ENCODE peak calls at places on chromosomes 16 and 17, in eight cellular contexts. One of them, this sample, is unnamed.

GRCh38 chr17:55605705-55606104 is 94.5 kb upstream of the SMIM36 start:
- DNase-seq in cardiac muscle cell: no peak
- DNase-seq in tibial nerve: no peak
- DNase-seq in esophagus squamous epithelium: no peak
- DNase-seq in right cardiac atrium: no peak
- DNase-seq in GM06990: no peak
- DNase-seq in pancreas: no peak
- DNase-seq in skeletal muscle cell: no peak
- DNase-seq in this sample: no peak

GRCh38 chr16:86778978-86779377 is 200.6 kb downstream of the FOXL1 start:
- DNase-seq in cardiac muscle cell: no peak
- DNase-seq in tibial nerve: no peak
- DNase-seq in esophagus squamous epithelium: no peak
- DNase-seq in right cardiac atrium: no peak
- DNase-seq in GM06990: no peak
- DNase-seq in pancreas: no peak
- DNase-seq in skeletal muscle cell: no peak
- DNase-seq in this sample: no peak

GRCh38 chr16:1237990-1238389 is 2.5 kb upstream of the TPSAB1 start:
- DNase-seq in cardiac muscle cell: no peak
- DNase-seq in tibial nerve: no peak
- DNase-seq in esophagus squamous epithelium: no peak
- DNase-seq in right cardiac atrium: no peak
- DNase-seq in GM06990: no peak
- DNase-seq in pancreas: no peak
- DNase-seq in skeletal muscle cell: no peak
- DNase-seq in this sample: no peak

GRCh38 chr17:43549496-43549895 is 3.4 kb upstream of the ETV4 start:
- DNase-seq in cardiac muscle cell: no peak
- DNase-seq in tibial nerve: no peak
- DNase-seq in esophagus squamous epithelium: no peak
- DNase-seq in right cardiac atrium: no peak
- DNase-seq in GM06990: no peak
- DNase-seq in pancreas: no peak
- DNase-seq in skeletal muscle cell: no peak
- DNase-seq in this sample: no peak

GRCh38 chr17:14815079-14815478 is 450.0 kb downstream of the PMP22 start:
- DNase-seq in cardiac muscle cell: no peak
- DNase-seq in tibial nerve: no peak
- DNase-seq in esophagus squamous epithelium: no peak
- DNase-seq in right cardiac atrium: no peak
- DNase-seq in GM06990: no peak
- DNase-seq in pancreas: no peak
- DNase-seq in skeletal muscle cell: no peak
- DNase-seq in this sample: no peak

GRCh38 chr17:15213381-15214087 is 51.6 kb downstream of the PMP22 start:
- DNase-seq in cardiac muscle cell: peak
- DNase-seq in tibial nerve: no peak
- DNase-seq in esophagus squamous epithelium: no peak
- DNase-seq in right cardiac atrium: no peak
- DNase-seq in GM06990: no peak
- DNase-seq in pancreas: no peak
- DNase-seq in skeletal muscle cell: no peak
- DNase-seq in this sample: no peak

GRCh38 chr17:14197582-14197981 is 39.1 kb downstream of the CDRT15 start:
- DNase-seq in cardiac muscle cell: no peak
- DNase-seq in tibial nerve: no peak
- DNase-seq in esophagus squamous epithelium: no peak
- DNase-seq in right cardiac atrium: no peak
- DNase-seq in GM06990: no peak
- DNase-seq in pancreas: no peak
- DNase-seq in skeletal muscle cell: no peak
- DNase-seq in this sample: peak

GRCh38 chr16:53207810-53208752 is 153.3 kb downstream of the CHD9 start:
- DNase-seq in cardiac muscle cell: peak
- DNase-seq in tibial nerve: no peak
- DNase-seq in esophagus squamous epithelium: no peak
- DNase-seq in right cardiac atrium: no peak
- DNase-seq in GM06990: peak
- DNase-seq in pancreas: peak
- DNase-seq in skeletal muscle cell: peak
- DNase-seq in this sample: peak

GRCh38 chr17:27424941-27425340 is 31.3 kb upstream of the KSR1 start:
- DNase-seq in cardiac muscle cell: no peak
- DNase-seq in tibial nerve: no peak
- DNase-seq in esophagus squamous epithelium: no peak
- DNase-seq in right cardiac atrium: no peak
- DNase-seq in GM06990: no peak
- DNase-seq in pancreas: no peak
- DNase-seq in skeletal muscle cell: no peak
- DNase-seq in this sample: peak

GRCh38 chr16:58684001-58684353 is 593 bp downstream of the SLC38A7 start:
- DNase-seq in cardiac muscle cell: peak
- DNase-seq in tibial nerve: no peak
- DNase-seq in esophagus squamous epithelium: no peak
- DNase-seq in right cardiac atrium: no peak
- DNase-seq in GM06990: no peak
- DNase-seq in pancreas: no peak
- DNase-seq in skeletal muscle cell: no peak
- DNase-seq in this sample: no peak

GRCh38 chr17:2929881-2930533 is 133.4 kb downstream of the OR1D5 start:
- DNase-seq in cardiac muscle cell: peak
- DNase-seq in tibial nerve: no peak
- DNase-seq in esophagus squamous epithelium: no peak
- DNase-seq in right cardiac atrium: peak
- DNase-seq in GM06990: no peak
- DNase-seq in pancreas: peak
- DNase-seq in skeletal muscle cell: no peak
- DNase-seq in this sample: peak

GRCh38 chr17:67386965-67387551 is 10.0 kb downstream of the PITPNC1 start:
- DNase-seq in cardiac muscle cell: peak
- DNase-seq in tibial nerve: no peak
- DNase-seq in esophagus squamous epithelium: no peak
- DNase-seq in right cardiac atrium: peak
- DNase-seq in GM06990: peak
- DNase-seq in pancreas: no peak
- DNase-seq in skeletal muscle cell: no peak
- DNase-seq in this sample: peak

GRCh38 chr16:56513972-56514371 is 5.9 kb downstream of the BBS2 start:
- DNase-seq in cardiac muscle cell: peak
- DNase-seq in tibial nerve: no peak
- DNase-seq in esophagus squamous epithelium: no peak
- DNase-seq in right cardiac atrium: peak
- DNase-seq in GM06990: no peak
- DNase-seq in pancreas: peak
- DNase-seq in skeletal muscle cell: peak
- DNase-seq in this sample: peak

GRCh38 chr17:27473748-27474609 is 17.7 kb downstream of the KSR1 start:
- DNase-seq in cardiac muscle cell: peak
- DNase-seq in tibial nerve: no peak
- DNase-seq in esophagus squamous epithelium: no peak
- DNase-seq in right cardiac atrium: peak
- DNase-seq in GM06990: peak
- DNase-seq in pancreas: peak
- DNase-seq in skeletal muscle cell: no peak
- DNase-seq in this sample: no peak

GRCh38 chr17:38920374-38921291 is 4.8 kb upstream of the LASP1NB start:
- DNase-seq in cardiac muscle cell: no peak
- DNase-seq in tibial nerve: no peak
- DNase-seq in esophagus squamous epithelium: no peak
- DNase-seq in right cardiac atrium: no peak
- DNase-seq in GM06990: no peak
- DNase-seq in pancreas: no peak
- DNase-seq in skeletal muscle cell: no peak
- DNase-seq in this sample: no peak

GRCh38 chr16:81697321-81697885 is 81.7 kb upstream of the PLCG2 start:
- DNase-seq in cardiac muscle cell: peak
- DNase-seq in tibial nerve: no peak
- DNase-seq in esophagus squamous epithelium: no peak
- DNase-seq in right cardiac atrium: peak
- DNase-seq in GM06990: no peak
- DNase-seq in pancreas: peak
- DNase-seq in skeletal muscle cell: no peak
- DNase-seq in this sample: peak

GRCh38 chr16:70565053-70565452 is 41.4 kb downstream of the SF3B3 start:
- DNase-seq in cardiac muscle cell: no peak
- DNase-seq in tibial nerve: no peak
- DNase-seq in esophagus squamous epithelium: no peak
- DNase-seq in right cardiac atrium: no peak
- DNase-seq in GM06990: no peak
- DNase-seq in pancreas: no peak
- DNase-seq in skeletal muscle cell: no peak
- DNase-seq in this sample: no peak

GRCh38 chr17:57619061-57619937 is 125.8 kb downstream of the CCDC182 start:
- DNase-seq in cardiac muscle cell: peak
- DNase-seq in tibial nerve: no peak
- DNase-seq in esophagus squamous epithelium: no peak
- DNase-seq in right cardiac atrium: no peak
- DNase-seq in GM06990: no peak
- DNase-seq in pancreas: no peak
- DNase-seq in skeletal muscle cell: peak
- DNase-seq in this sample: no peak

GRCh38 chr16:81817296-81817695 is 38.2 kb downstream of the PLCG2 start:
- DNase-seq in cardiac muscle cell: no peak
- DNase-seq in tibial nerve: no peak
- DNase-seq in esophagus squamous epithelium: no peak
- DNase-seq in right cardiac atrium: no peak
- DNase-seq in GM06990: no peak
- DNase-seq in pancreas: no peak
- DNase-seq in skeletal muscle cell: no peak
- DNase-seq in this sample: no peak

GRCh38 chr16:19809121-19809635 is 75.5 kb downstream of the GPRC5B start:
- DNase-seq in cardiac muscle cell: peak
- DNase-seq in tibial nerve: no peak
- DNase-seq in esophagus squamous epithelium: no peak
- DNase-seq in right cardiac atrium: no peak
- DNase-seq in GM06990: no peak
- DNase-seq in pancreas: peak
- DNase-seq in skeletal muscle cell: no peak
- DNase-seq in this sample: no peak

GRCh38 chr17:74892974-74893911 is at the start of gene FADS6:
- DNase-seq in cardiac muscle cell: no peak
- DNase-seq in tibial nerve: no peak
- DNase-seq in esophagus squamous epithelium: no peak
- DNase-seq in right cardiac atrium: no peak
- DNase-seq in GM06990: no peak
- DNase-seq in pancreas: no peak
- DNase-seq in skeletal muscle cell: no peak
- DNase-seq in this sample: no peak
- H3K4me3 ChIP-seq in cardiac muscle cell: peak
- H3K4me3 ChIP-seq in tibial nerve: peak
- H3K4me3 ChIP-seq in esophagus squamous epithelium: peak
- H3K4me3 ChIP-seq in right cardiac atrium: peak
- H3K4me3 ChIP-seq in GM06990: no peak
- H3K4me3 ChIP-seq in pancreas: peak
- H3K4me3 ChIP-seq in skeletal muscle cell: peak
- H3K4me3 ChIP-seq in this sample: peak

DNA sequence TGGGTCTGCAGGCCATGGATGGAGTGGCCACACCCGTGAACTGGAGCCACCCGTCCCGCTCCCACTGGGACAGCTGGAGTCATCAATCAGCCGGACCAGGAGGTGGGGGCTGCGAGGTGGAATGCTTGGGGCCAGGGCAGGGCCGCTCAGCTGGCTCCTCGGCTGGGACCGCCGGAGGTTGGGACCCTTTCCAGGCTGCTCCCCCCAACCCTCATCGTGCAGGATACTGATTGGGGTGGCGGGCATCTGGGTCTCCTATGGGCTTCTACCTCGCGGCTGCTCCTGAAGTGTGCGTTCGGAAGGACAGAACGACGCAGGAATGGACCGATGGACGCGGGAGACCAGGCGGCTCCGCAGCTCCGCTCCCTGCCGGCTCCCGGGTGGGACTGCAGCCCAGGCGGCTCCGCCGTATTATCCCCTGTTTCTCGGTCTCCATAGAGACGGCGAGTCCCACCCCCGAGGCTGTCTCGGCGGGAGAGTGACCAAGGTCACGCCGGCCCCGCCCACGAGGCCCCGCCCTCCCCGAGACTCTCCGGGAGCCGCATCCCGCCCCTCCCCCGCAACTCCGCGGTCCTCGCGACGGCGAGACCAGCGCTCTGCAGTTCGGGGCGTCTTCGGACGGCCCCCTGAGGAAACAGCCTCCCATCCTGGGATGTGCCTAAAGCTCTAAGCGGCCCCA is at the start of gene TPPP3:
- DNase-seq in cardiac muscle cell: peak
- DNase-seq in tibial nerve: peak
- DNase-seq in esophagus squamous epithelium: no peak
- DNase-seq in right cardiac atrium: peak
- DNase-seq in GM06990: no peak
- DNase-seq in pancreas: peak
- DNase-seq in skeletal muscle cell: no peak
- DNase-seq in this sample: peak
- H3K4me3 ChIP-seq in cardiac muscle cell: peak
- H3K4me3 ChIP-seq in tibial nerve: peak
- H3K4me3 ChIP-seq in esophagus squamous epithelium: peak
- H3K4me3 ChIP-seq in right cardiac atrium: peak
- H3K4me3 ChIP-seq in GM06990: no peak
- H3K4me3 ChIP-seq in pancreas: peak
- H3K4me3 ChIP-seq in skeletal muscle cell: peak
- H3K4me3 ChIP-seq in this sample: peak

DNA sequence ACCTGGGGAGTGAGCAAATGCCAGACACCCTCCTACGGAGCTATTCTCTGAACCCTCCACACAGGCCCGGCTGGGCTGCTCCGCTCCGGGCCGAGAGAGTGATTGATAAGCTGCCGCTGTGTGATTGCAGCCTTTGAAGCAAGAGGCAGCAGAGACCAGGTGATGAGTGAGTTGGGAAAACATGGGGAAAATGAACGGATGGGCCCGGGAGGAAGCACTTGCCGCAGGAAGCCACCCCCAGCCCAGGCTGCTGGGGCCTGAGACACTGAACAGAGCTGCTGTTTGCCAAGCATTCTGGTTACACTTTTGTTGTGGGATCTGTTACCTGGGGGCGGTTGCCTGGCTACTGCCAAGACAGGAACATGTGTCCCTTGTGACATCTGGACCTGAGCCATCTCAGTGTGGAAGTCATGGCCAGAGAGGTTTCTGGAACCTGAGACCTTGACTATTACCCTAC is 46.4 kb upstream of the KLHDC4 start:
- DNase-seq in cardiac muscle cell: no peak
- DNase-seq in tibial nerve: no peak
- DNase-seq in esophagus squamous epithelium: no peak
- DNase-seq in right cardiac atrium: no peak
- DNase-seq in GM06990: no peak
- DNase-seq in pancreas: no peak
- DNase-seq in skeletal muscle cell: no peak
- DNase-seq in this sample: no peak
- H3K4me3 ChIP-seq in cardiac muscle cell: no peak
- H3K4me3 ChIP-seq in tibial nerve: no peak
- H3K4me3 ChIP-seq in esophagus squamous epithelium: no peak
- H3K4me3 ChIP-seq in right cardiac atrium: no peak
- H3K4me3 ChIP-seq in GM06990: no peak
- H3K4me3 ChIP-seq in pancreas: no peak
- H3K4me3 ChIP-seq in skeletal muscle cell: no peak
- H3K4me3 ChIP-seq in this sample: no peak

DNA sequence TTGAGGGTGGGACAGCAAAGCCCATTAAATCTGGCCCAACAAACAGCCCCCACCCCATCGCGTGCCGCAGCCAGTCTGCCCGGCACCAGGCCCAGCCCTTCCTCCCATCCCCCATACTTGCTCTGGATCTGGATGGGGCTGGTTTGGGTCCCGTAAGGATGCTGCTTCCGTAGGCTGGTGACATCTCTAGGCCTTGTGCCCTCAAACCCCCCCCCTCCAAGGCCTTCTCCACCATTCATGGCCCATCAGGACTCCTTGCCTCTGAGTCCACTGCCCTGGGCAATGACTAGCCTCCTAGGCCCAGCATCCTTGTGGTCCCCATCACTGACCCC is 844 bp upstream of the FAM83G start:
- DNase-seq in cardiac muscle cell: no peak
- DNase-seq in tibial nerve: no peak
- DNase-seq in esophagus squamous epithelium: no peak
- DNase-seq in right cardiac atrium: no peak
- DNase-seq in GM06990: no peak
- DNase-seq in pancreas: no peak
- DNase-seq in skeletal muscle cell: no peak
- DNase-seq in this sample: no peak
- H3K4me3 ChIP-seq in cardiac muscle cell: no peak
- H3K4me3 ChIP-seq in tibial nerve: no peak
- H3K4me3 ChIP-seq in esophagus squamous epithelium: no peak
- H3K4me3 ChIP-seq in right cardiac atrium: no peak
- H3K4me3 ChIP-seq in GM06990: peak
- H3K4me3 ChIP-seq in pancreas: peak
- H3K4me3 ChIP-seq in skeletal muscle cell: no peak
- H3K4me3 ChIP-seq in this sample: peak

This sample was measured in upper lobe of left lung.